ENCODE peak calls at places on chromosomes 16 and 17, in nine cellular contexts. One of them, this sample, is unnamed.

GRCh38 chr16:66166451-66166850 is 200.0 kb upstream of the CDH5 start:
- DNase-seq in AG08395: no peak
- DNase-seq in C1 segment of cervical spinal cord: no peak
- DNase-seq in HCEC 1CT: no peak
- DNase-seq in CD14-positive monocyte: peak; percentile 47
- DNase-seq in IMR-90: peak; percentile 12
- DNase-seq in naive thymus-derived CD8-positive, alpha-beta T cell: no peak
- DNase-seq in prostate gland: no peak
- DNase-seq in cardiac fibroblast: no peak
- DNase-seq in this sample: no peak

GRCh38 chr17:8916470-8916869 is 49.0 kb upstream of the PIK3R6 start:
- DNase-seq in AG08395: no peak
- DNase-seq in C1 segment of cervical spinal cord: no peak
- DNase-seq in HCEC 1CT: no peak
- DNase-seq in CD14-positive monocyte: peak; percentile 89
- DNase-seq in IMR-90: no peak
- DNase-seq in naive thymus-derived CD8-positive, alpha-beta T cell: no peak
- DNase-seq in prostate gland: no peak
- DNase-seq in cardiac fibroblast: no peak
- DNase-seq in this sample: no peak

GRCh38 chr16:10688726-10689125 is 6.0 kb downstream of the TEKT5 start:
- DNase-seq in AG08395: no peak
- DNase-seq in C1 segment of cervical spinal cord: no peak
- DNase-seq in HCEC 1CT: no peak
- DNase-seq in CD14-positive monocyte: no peak
- DNase-seq in IMR-90: no peak
- DNase-seq in naive thymus-derived CD8-positive, alpha-beta T cell: no peak
- DNase-seq in prostate gland: no peak
- DNase-seq in cardiac fibroblast: no peak
- DNase-seq in this sample: no peak

GRCh38 chr17:57735707-57736106 is 9.4 kb downstream of the CCDC182 start:
- DNase-seq in AG08395: no peak
- DNase-seq in C1 segment of cervical spinal cord: no peak
- DNase-seq in HCEC 1CT: no peak
- DNase-seq in CD14-positive monocyte: no peak
- DNase-seq in IMR-90: no peak
- DNase-seq in naive thymus-derived CD8-positive, alpha-beta T cell: no peak
- DNase-seq in prostate gland: no peak
- DNase-seq in cardiac fibroblast: no peak
- DNase-seq in this sample: peak; percentile 1

GRCh38 chr16:89345663-89346150 is 128.2 kb downstream of the ZNF778 start:
- DNase-seq in AG08395: no peak
- DNase-seq in C1 segment of cervical spinal cord: no peak
- DNase-seq in HCEC 1CT: no peak
- DNase-seq in CD14-positive monocyte: no peak
- DNase-seq in IMR-90: no peak
- DNase-seq in naive thymus-derived CD8-positive, alpha-beta T cell: no peak
- DNase-seq in prostate gland: peak; percentile 62
- DNase-seq in cardiac fibroblast: no peak
- DNase-seq in this sample: no peak

GRCh38 chr17:72373910-72374741 is 253.3 kb downstream of the SOX9 start:
- DNase-seq in AG08395: no peak
- DNase-seq in C1 segment of cervical spinal cord: no peak
- DNase-seq in HCEC 1CT: peak; percentile 21
- DNase-seq in CD14-positive monocyte: no peak
- DNase-seq in IMR-90: peak; percentile 63
- DNase-seq in naive thymus-derived CD8-positive, alpha-beta T cell: no peak
- DNase-seq in prostate gland: no peak
- DNase-seq in cardiac fibroblast: no peak
- DNase-seq in this sample: no peak

GRCh38 chr16:90020260-90020837 is 1.1 kb upstream of the DBNDD1 start:
- DNase-seq in AG08395: no peak
- DNase-seq in C1 segment of cervical spinal cord: no peak
- DNase-seq in HCEC 1CT: no peak
- DNase-seq in CD14-positive monocyte: no peak
- DNase-seq in IMR-90: peak; percentile 36
- DNase-seq in naive thymus-derived CD8-positive, alpha-beta T cell: no peak
- DNase-seq in prostate gland: no peak
- DNase-seq in cardiac fibroblast: no peak
- DNase-seq in this sample: no peak

GRCh38 chr16:84650062-84650991 is 2.0 kb downstream of the KLHL36 start:
- DNase-seq in AG08395: peak; percentile 89
- DNase-seq in C1 segment of cervical spinal cord: no peak
- DNase-seq in HCEC 1CT: peak; percentile 14
- DNase-seq in CD14-positive monocyte: no peak
- DNase-seq in IMR-90: peak; percentile 86
- DNase-seq in naive thymus-derived CD8-positive, alpha-beta T cell: no peak
- DNase-seq in prostate gland: no peak
- DNase-seq in cardiac fibroblast: peak; percentile 66
- DNase-seq in this sample: no peak

GRCh38 chr17:79587421-79587820 is 23.4 kb downstream of the RBFOX3 start:
- DNase-seq in AG08395: no peak
- DNase-seq in C1 segment of cervical spinal cord: no peak
- DNase-seq in HCEC 1CT: no peak
- DNase-seq in CD14-positive monocyte: no peak
- DNase-seq in IMR-90: no peak
- DNase-seq in naive thymus-derived CD8-positive, alpha-beta T cell: no peak
- DNase-seq in prostate gland: no peak
- DNase-seq in cardiac fibroblast: no peak
- DNase-seq in this sample: no peak

GRCh38 chr17:17416400-17417360 is 60.1 kb upstream of the MED9 start:
- DNase-seq in AG08395: peak; percentile 70
- DNase-seq in C1 segment of cervical spinal cord: no peak
- DNase-seq in HCEC 1CT: peak; percentile 69
- DNase-seq in CD14-positive monocyte: no peak
- DNase-seq in IMR-90: peak; percentile 87
- DNase-seq in naive thymus-derived CD8-positive, alpha-beta T cell: no peak
- DNase-seq in prostate gland: peak; percentile 72
- DNase-seq in cardiac fibroblast: peak; percentile 94
- DNase-seq in this sample: peak; percentile 55

GRCh38 chr17:40824015-40824832 is 1.8 kb upstream of the KRT10 start:
- DNase-seq in AG08395: no peak
- DNase-seq in C1 segment of cervical spinal cord: no peak
- DNase-seq in HCEC 1CT: no peak
- DNase-seq in CD14-positive monocyte: no peak
- DNase-seq in IMR-90: no peak
- DNase-seq in naive thymus-derived CD8-positive, alpha-beta T cell: no peak
- DNase-seq in prostate gland: no peak
- DNase-seq in cardiac fibroblast: no peak
- DNase-seq in this sample: no peak

GRCh38 chr17:63477471-63478440 is 895 bp downstream of the ACE start:
- DNase-seq in AG08395: no peak
- DNase-seq in C1 segment of cervical spinal cord: no peak
- DNase-seq in HCEC 1CT: no peak
- DNase-seq in CD14-positive monocyte: no peak
- DNase-seq in IMR-90: no peak
- DNase-seq in naive thymus-derived CD8-positive, alpha-beta T cell: no peak
- DNase-seq in prostate gland: no peak
- DNase-seq in cardiac fibroblast: no peak
- DNase-seq in this sample: no peak

GRCh38 chr17:3959295-3959899 is 4.8 kb downstream of the ATP2A3 start:
- DNase-seq in AG08395: peak; percentile 54
- DNase-seq in C1 segment of cervical spinal cord: no peak
- DNase-seq in HCEC 1CT: peak; percentile 42
- DNase-seq in CD14-positive monocyte: no peak
- DNase-seq in IMR-90: peak; percentile 83
- DNase-seq in naive thymus-derived CD8-positive, alpha-beta T cell: no peak
- DNase-seq in prostate gland: peak; percentile 41
- DNase-seq in cardiac fibroblast: peak; percentile 69
- DNase-seq in this sample: no peak

GRCh38 chr17:76678330-76678729 is 32.4 kb downstream of the MXRA7 start:
- DNase-seq in AG08395: no peak
- DNase-seq in C1 segment of cervical spinal cord: no peak
- DNase-seq in HCEC 1CT: no peak
- DNase-seq in CD14-positive monocyte: no peak
- DNase-seq in IMR-90: no peak
- DNase-seq in naive thymus-derived CD8-positive, alpha-beta T cell: peak; percentile 7
- DNase-seq in prostate gland: no peak
- DNase-seq in cardiac fibroblast: no peak
- DNase-seq in this sample: no peak

GRCh38 chr16:85750021-85750826 is 672 bp downstream of the C16orf74 start:
- DNase-seq in AG08395: peak; percentile 43
- DNase-seq in C1 segment of cervical spinal cord: no peak
- DNase-seq in HCEC 1CT: peak; percentile 49
- DNase-seq in CD14-positive monocyte: no peak
- DNase-seq in IMR-90: peak; percentile 46
- DNase-seq in naive thymus-derived CD8-positive, alpha-beta T cell: peak; percentile 29
- DNase-seq in prostate gland: no peak
- DNase-seq in cardiac fibroblast: peak; percentile 52
- DNase-seq in this sample: no peak

GRCh38 chr17:66567234-66568170 is 265.1 kb downstream of the PRKCA start:
- DNase-seq in AG08395: peak; percentile 83
- DNase-seq in C1 segment of cervical spinal cord: peak; percentile 54
- DNase-seq in HCEC 1CT: peak; percentile 75
- DNase-seq in CD14-positive monocyte: peak; percentile 65
- DNase-seq in IMR-90: peak; percentile 88
- DNase-seq in naive thymus-derived CD8-positive, alpha-beta T cell: peak; percentile 54
- DNase-seq in prostate gland: peak; percentile 57
- DNase-seq in cardiac fibroblast: peak; percentile 91
- DNase-seq in this sample: peak; percentile 61

GRCh38 chr17:82351713-82352488 is 7.1 kb upstream of the TEX19 start:
- DNase-seq in AG08395: peak; percentile 84
- DNase-seq in C1 segment of cervical spinal cord: peak; percentile 64
- DNase-seq in HCEC 1CT: peak; percentile 63
- DNase-seq in CD14-positive monocyte: peak; percentile 79
- DNase-seq in IMR-90: peak; percentile 84
- DNase-seq in naive thymus-derived CD8-positive, alpha-beta T cell: peak; percentile 68
- DNase-seq in prostate gland: peak; percentile 87
- DNase-seq in cardiac fibroblast: peak; percentile 93
- DNase-seq in this sample: peak; percentile 63

GRCh38 chr17:27247071-27247957 is 46.6 kb upstream of the WSB1 start:
- DNase-seq in AG08395: peak; percentile 15
- DNase-seq in C1 segment of cervical spinal cord: no peak
- DNase-seq in HCEC 1CT: peak; percentile 84
- DNase-seq in CD14-positive monocyte: no peak
- DNase-seq in IMR-90: peak; percentile 85
- DNase-seq in naive thymus-derived CD8-positive, alpha-beta T cell: no peak
- DNase-seq in prostate gland: peak; percentile 95
- DNase-seq in cardiac fibroblast: peak; percentile 92
- DNase-seq in this sample: no peak

GRCh38 chr17:40539711-40540411 is 25.4 kb downstream of the CCR7 start:
- DNase-seq in AG08395: no peak
- DNase-seq in C1 segment of cervical spinal cord: no peak
- DNase-seq in HCEC 1CT: no peak
- DNase-seq in CD14-positive monocyte: no peak
- DNase-seq in IMR-90: no peak
- DNase-seq in naive thymus-derived CD8-positive, alpha-beta T cell: no peak
- DNase-seq in prostate gland: no peak
- DNase-seq in cardiac fibroblast: no peak
- DNase-seq in this sample: no peak

GRCh38 chr17:39969375-39969774 is 6.6 kb downstream of the GSDMA start:
- DNase-seq in AG08395: no peak
- DNase-seq in C1 segment of cervical spinal cord: no peak
- DNase-seq in HCEC 1CT: no peak
- DNase-seq in CD14-positive monocyte: no peak
- DNase-seq in IMR-90: no peak
- DNase-seq in naive thymus-derived CD8-positive, alpha-beta T cell: no peak
- DNase-seq in prostate gland: no peak
- DNase-seq in cardiac fibroblast: no peak
- DNase-seq in this sample: no peak

GRCh38 chr17:57455063-57455914 is 199.0 kb downstream of the MSI2 start:
- DNase-seq in AG08395: peak; percentile 9
- DNase-seq in C1 segment of cervical spinal cord: no peak
- DNase-seq in HCEC 1CT: no peak
- DNase-seq in CD14-positive monocyte: no peak
- DNase-seq in IMR-90: peak; percentile 57
- DNase-seq in naive thymus-derived CD8-positive, alpha-beta T cell: no peak
- DNase-seq in prostate gland: no peak
- DNase-seq in cardiac fibroblast: peak; percentile 28
- DNase-seq in this sample: peak; percentile 60

GRCh38 chr17:7352559-7352889 is 562 bp downstream of the KCTD11 start:
- DNase-seq in AG08395: no peak
- DNase-seq in C1 segment of cervical spinal cord: no peak
- DNase-seq in HCEC 1CT: no peak
- DNase-seq in CD14-positive monocyte: no peak
- DNase-seq in IMR-90: no peak
- DNase-seq in naive thymus-derived CD8-positive, alpha-beta T cell: no peak
- DNase-seq in prostate gland: no peak
- DNase-seq in cardiac fibroblast: no peak
- DNase-seq in this sample: no peak

GRCh38 chr17:40372031-40372430 is 7.5 kb upstream of the GJD3 start:
- DNase-seq in AG08395: no peak
- DNase-seq in C1 segment of cervical spinal cord: no peak
- DNase-seq in HCEC 1CT: no peak
- DNase-seq in CD14-positive monocyte: no peak
- DNase-seq in IMR-90: no peak
- DNase-seq in naive thymus-derived CD8-positive, alpha-beta T cell: no peak
- DNase-seq in prostate gland: no peak
- DNase-seq in cardiac fibroblast: no peak
- DNase-seq in this sample: no peak

GRCh38 chr17:51610155-51610554 is 349.8 kb downstream of the UTP18 start:
- DNase-seq in AG08395: no peak
- DNase-seq in C1 segment of cervical spinal cord: no peak
- DNase-seq in HCEC 1CT: no peak
- DNase-seq in CD14-positive monocyte: no peak
- DNase-seq in IMR-90: no peak
- DNase-seq in naive thymus-derived CD8-positive, alpha-beta T cell: no peak
- DNase-seq in prostate gland: no peak
- DNase-seq in cardiac fibroblast: no peak
- DNase-seq in this sample: no peak

GRCh38 chr16:27752241-27752640 is 202.3 kb downstream of the KATNIP start:
- DNase-seq in AG08395: no peak
- DNase-seq in C1 segment of cervical spinal cord: no peak
- DNase-seq in HCEC 1CT: no peak
- DNase-seq in CD14-positive monocyte: no peak
- DNase-seq in IMR-90: no peak
- DNase-seq in naive thymus-derived CD8-positive, alpha-beta T cell: no peak
- DNase-seq in prostate gland: no peak
- DNase-seq in cardiac fibroblast: no peak
- DNase-seq in this sample: no peak

GRCh38 chr17:31593806-31594205 is 202.3 kb downstream of the RAB11FIP4 start:
- DNase-seq in AG08395: peak; percentile 88
- DNase-seq in C1 segment of cervical spinal cord: no peak
- DNase-seq in HCEC 1CT: peak; percentile 34
- DNase-seq in CD14-positive monocyte: no peak
- DNase-seq in IMR-90: peak; percentile 89
- DNase-seq in naive thymus-derived CD8-positive, alpha-beta T cell: no peak
- DNase-seq in prostate gland: no peak
- DNase-seq in cardiac fibroblast: peak; percentile 61
- DNase-seq in this sample: no peak

GRCh38 chr17:28057731-28058246 is 15.3 kb downstream of the NLK start:
- DNase-seq in AG08395: no peak
- DNase-seq in C1 segment of cervical spinal cord: no peak
- DNase-seq in HCEC 1CT: peak; percentile 33
- DNase-seq in CD14-positive monocyte: no peak
- DNase-seq in IMR-90: peak; percentile 83
- DNase-seq in naive thymus-derived CD8-positive, alpha-beta T cell: no peak
- DNase-seq in prostate gland: no peak
- DNase-seq in cardiac fibroblast: peak; percentile 63
- DNase-seq in this sample: no peak

GRCh38 chr16:57667526-57668258 is 414 bp upstream of the ADGRG3 start:
- DNase-seq in AG08395: no peak
- DNase-seq in C1 segment of cervical spinal cord: no peak
- DNase-seq in HCEC 1CT: peak; percentile 6
- DNase-seq in CD14-positive monocyte: peak; percentile 98
- DNase-seq in IMR-90: peak; percentile 38
- DNase-seq in naive thymus-derived CD8-positive, alpha-beta T cell: no peak
- DNase-seq in prostate gland: no peak
- DNase-seq in cardiac fibroblast: peak; percentile 51
- DNase-seq in this sample: no peak

GRCh38 chr17:73720187-73720834 is 76.1 kb upstream of the SDK2 start:
- DNase-seq in AG08395: no peak
- DNase-seq in C1 segment of cervical spinal cord: no peak
- DNase-seq in HCEC 1CT: no peak
- DNase-seq in CD14-positive monocyte: no peak
- DNase-seq in IMR-90: no peak
- DNase-seq in naive thymus-derived CD8-positive, alpha-beta T cell: no peak
- DNase-seq in prostate gland: no peak
- DNase-seq in cardiac fibroblast: no peak
- DNase-seq in this sample: no peak

GRCh38 chr16:66155933-66156332 is 210.6 kb upstream of the CDH5 start:
- DNase-seq in AG08395: no peak
- DNase-seq in C1 segment of cervical spinal cord: no peak
- DNase-seq in HCEC 1CT: no peak
- DNase-seq in CD14-positive monocyte: no peak
- DNase-seq in IMR-90: no peak
- DNase-seq in naive thymus-derived CD8-positive, alpha-beta T cell: no peak
- DNase-seq in prostate gland: no peak
- DNase-seq in cardiac fibroblast: no peak
- DNase-seq in this sample: no peak

GRCh38 chr17:72517413-72518237 is 396.8 kb downstream of the SOX9 start:
- DNase-seq in AG08395: no peak
- DNase-seq in C1 segment of cervical spinal cord: no peak
- DNase-seq in HCEC 1CT: no peak
- DNase-seq in CD14-positive monocyte: no peak
- DNase-seq in IMR-90: no peak
- DNase-seq in naive thymus-derived CD8-positive, alpha-beta T cell: no peak
- DNase-seq in prostate gland: no peak
- DNase-seq in cardiac fibroblast: no peak
- DNase-seq in this sample: no peak

This sample was measured in hippocampal formation.